ENCODE peak calls at places on chromosomes 7 and 10, in five cellular contexts. O, M, K, F and Q are unnamed samples. For H3K4me1, the result is how much of the 10 kb centered on the place peaks cover.

GRCh38 chr10:49183596-49184542 is 4.3 kb downstream of the TMEM273 start:
- DNase-seq in O (no peak), K (peak), M (no peak), F (no peak), Q (no peak)

GRCh38 chr10:44974628-44975431 is 3.8 kb downstream of the DEPP1 start:
- DNase-seq in M (peak), K (peak), F (no peak), O (peak), Q (peak)

GRCh38 chr7:113371376-113372043 is 253.2 kb upstream of the SMIM30 start:
- DNase-seq in F (no peak), O (no peak), K (no peak), M (peak), Q (no peak)

GRCh38 chr7:65983965-65984654 is 2.1 kb upstream of the GUSB start:
- DNase-seq in O (peak), F (no peak), M (peak), K (no peak), Q (no peak)

GRCh38 chr7:133051066-133051465 is 30.8 kb downstream of the CHCHD3 start:
- DNase-seq in F (no peak), M (peak), O (no peak), K (no peak), Q (peak)

GRCh38 chr10:104318096-104318725 is 20.1 kb downstream of the ITPRIP start:
- DNase-seq in K (no peak), M (no peak), F (no peak), O (no peak), Q (no peak)

GRCh38 chr7:81066797-81067196 is 147.9 kb upstream of the SEMA3C start:
- DNase-seq in F (no peak), K (no peak), M (no peak), O (no peak), Q (no peak)

GRCh38 chr7:36961097-36961496 is 236.8 kb upstream of the AOAH start:
- DNase-seq in O (no peak), F (no peak), K (no peak), M (no peak), Q (no peak)

GRCh38 chr7:41401833-41402232 is 301.1 kb downstream of the INHBA start:
- DNase-seq in F (no peak), K (no peak), O (no peak), M (no peak), Q (no peak)

GRCh38 chr7:102451371-102452054 is 13.2 kb downstream of the ALKBH4 start:
- DNase-seq in O (peak), M (peak), K (no peak), F (no peak), Q (peak)

GRCh38 chr7:73809454-73810090 is 21.2 kb upstream of the CLDN4 start:
- DNase-seq in M (peak), O (no peak), K (no peak), F (no peak), Q (peak)

GRCh38 chr7:110804501-110804900 is 286.4 kb upstream of the LRRN3 start:
- DNase-seq in M (no peak), O (no peak), K (no peak), F (no peak), Q (no peak)

GRCh38 chr10:48821692-48822091 is 117.9 kb downstream of the LRRC18 start:
- DNase-seq in M (no peak), K (no peak), O (peak), F (no peak), Q (peak)

GRCh38 chr10:132229834-132230556 is 43.2 kb downstream of the DPYSL4 start:
- DNase-seq in O (no peak), F (no peak), K (no peak), M (no peak), Q (no peak)

GRCh38 chr7:105837765-105838241 is 38.6 kb downstream of the ATXN7L1 start:
- DNase-seq in O (no peak), F (no peak), K (no peak), M (no peak), Q (no peak)

GRCh38 chr10:130772056-130772455 is 539.5 kb downstream of the TCERG1L start:
- DNase-seq in M (no peak), K (no peak), O (no peak), F (no peak), Q (no peak)

GRCh38 chr10:75399461-75400162 is 2.0 kb downstream of the ZNF503 start:
- DNase-seq in K (no peak), O (peak), F (no peak), M (peak), Q (peak)

GRCh38 chr10:114680557-114681117 is 22.6 kb upstream of the ABLIM1 start:
- DNase-seq in K (no peak), M (no peak), O (no peak), F (no peak), Q (no peak)

GRCh38 chr10:27746364-27747095 is 911 bp upstream of the MKX start:
- DNase-seq in F (no peak), M (no peak), K (no peak), O (peak), Q (peak)

GRCh38 chr7:115340828-115341227 is 418.9 kb downstream of the MDFIC start:
- DNase-seq in K (peak), F (no peak), M (no peak), O (peak), Q (peak)

GRCh38 chr10:77120012-77120411 is 517.6 kb downstream of the KCNMA1 start:
- DNase-seq in O (no peak), K (no peak), F (no peak), M (no peak), Q (no peak)

GRCh38 chr10:76779163-76779820 is 858.3 kb downstream of the KCNMA1 start:
- DNase-seq in K (no peak), F (no peak), O (no peak), M (peak), Q (peak)

GRCh38 chr7:105388373-105389089 is at the start of gene SRPK2:
- DNase-seq in F (no peak), O (peak), M (peak), K (peak), Q (peak)

GRCh38 chr10:27504007-27504890 is at the start of gene RAB18:
- DNase-seq in O (peak), K (peak), F (peak), M (peak), Q (peak)

GRCh38 chr10:112335104-112335840 is 38.6 kb upstream of the ACSL5 start:
- DNase-seq in F (no peak), M (no peak), K (no peak), O (no peak), Q (peak)

GRCh38 chr7:43148161-43148731 is 35.8 kb downstream of the HECW1 start:
- DNase-seq in F (no peak), M (no peak), O (peak), K (no peak), Q (peak)

GRCh38 chr7:20260219-20260618 is 43.0 kb upstream of the MACC1 start:
- DNase-seq in K (no peak), M (no peak), O (no peak), F (no peak), Q (peak)

GRCh38 chr10:44651834-44652233 is 259.3 kb upstream of the TMEM72 start:
- DNase-seq in M (no peak), O (no peak), K (no peak), F (no peak), Q (peak)

GRCh38 chr10:127907411-127908105 is 655 bp downstream of the PTPRE start:
- DNase-seq in F (no peak), M (peak), K (no peak), O (peak), Q (peak)

GRCh38 chr7:68280931-68281330 is 1284.3 kb downstream of the TYW1 start:
- DNase-seq in M (no peak), F (no peak), K (no peak), O (no peak), Q (no peak)

GRCh38 chr7:191105-192034 is 1.0 kb upstream of the FAM20C start:
- DNase-seq in K (no peak), M (peak), O (peak), F (no peak), Q (peak)

GRCh38 chr10:86188326-86188725 is 178.3 kb downstream of the GRID1 start:
- DNase-seq in K (no peak), O (no peak), M (no peak), F (no peak), Q (no peak)

DNA sequence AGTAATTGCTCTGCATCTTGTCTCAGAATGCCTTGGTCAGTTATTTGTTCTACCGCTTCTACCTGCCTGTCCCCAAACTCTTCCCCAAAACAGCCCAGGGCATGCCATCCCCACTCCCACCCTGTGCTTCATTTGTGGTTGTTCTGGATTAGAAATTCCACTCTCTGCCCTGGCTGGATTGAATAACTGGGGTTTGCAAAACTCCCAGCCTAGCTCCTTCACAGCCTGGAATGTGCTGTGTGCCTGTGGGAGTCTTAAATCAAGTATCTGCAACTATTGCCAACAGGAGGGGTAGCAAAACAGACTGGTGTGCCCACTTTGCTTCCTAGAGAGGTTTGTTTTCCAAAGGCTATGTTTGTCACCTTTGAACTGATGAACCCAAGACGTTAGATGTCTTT is 24.2 kb downstream of the TSPAN15 start:
- DNase-seq in K (no peak), M (no peak), F (no peak), O (no peak), Q (no peak)
- H3K4me1 ChIP-seq in K (under half), M (under half), F (under half), O (under half), Q (under half)

DNA sequence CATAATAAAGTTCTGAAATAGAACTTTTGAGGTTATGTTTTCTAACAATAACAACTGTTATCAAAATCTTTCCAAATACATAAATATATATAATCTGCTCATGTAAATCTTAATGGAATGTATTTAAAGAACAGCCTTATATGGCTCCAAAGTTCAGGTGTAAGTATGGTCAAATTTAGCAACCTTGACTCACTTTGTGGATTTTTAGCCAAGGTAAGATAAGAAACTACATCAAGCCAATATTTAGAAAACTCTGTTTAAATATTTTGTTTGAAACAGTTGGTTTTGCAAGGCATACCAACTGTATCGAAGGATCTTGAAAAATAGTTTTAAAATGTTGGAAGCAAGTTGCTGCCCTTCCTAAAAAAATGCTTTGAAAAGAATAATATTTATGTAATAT is 228.9 kb upstream of the SEMA3D start:
- DNase-seq in O (no peak), M (no peak), K (no peak), F (no peak), Q (no peak)
- H3K4me1 ChIP-seq in O (under half), M (under half), K (under half), F (under half), Q (under half)

GRCh38 chr10:119286983-119287612 is 79.7 kb downstream of the GRK5 start:
- DNase-seq in F (no peak), M (no peak), O (no peak), K (no peak), Q (no peak)

GRCh38 chr10:119288574-119289001 is 81.2 kb downstream of the GRK5 start:
- DNase-seq in O (no peak), F (no peak), M (no peak), K (no peak), Q (no peak)

GRCh38 chr10:119286516-119286915 is 79.1 kb downstream of the GRK5 start:
- DNase-seq in M (no peak), O (no peak), K (no peak), F (no peak), Q (no peak)

GRCh38 chr10:119289227-119289925 is 82.0 kb downstream of the GRK5 start:
- DNase-seq in K (no peak), M (no peak), F (no peak), O (no peak), Q (no peak)

DNA sequence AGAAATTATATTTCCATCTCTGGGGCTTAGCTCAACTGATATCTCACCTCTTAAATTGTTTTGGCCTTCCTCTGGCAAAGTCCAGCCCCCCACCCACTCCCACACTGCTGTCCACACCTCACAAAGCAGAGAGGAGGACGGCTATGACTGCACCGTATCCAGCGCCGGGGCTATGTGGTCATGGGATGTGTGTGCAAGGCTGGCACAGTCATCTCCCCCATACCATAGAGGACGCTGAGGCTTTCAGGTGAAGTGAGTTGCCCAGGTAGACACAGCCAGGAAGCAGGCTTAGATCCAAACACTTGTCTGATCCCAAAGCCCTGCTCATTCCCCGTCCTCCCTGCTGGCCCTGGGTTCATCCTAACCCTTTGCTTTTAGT is 80.2 kb downstream of the GRK5 start:
- DNase-seq in O (no peak), K (no peak), F (no peak), M (no peak), Q (no peak)
- H3K4me1 ChIP-seq in O (under half), K (under half), F (under half), M (under half), Q (under half)

GRCh38 chr10:43225787-43226153 is 41.1 kb downstream of the RASGEF1A start:
- DNase-seq in O (no peak), M (no peak), F (peak), K (no peak), Q (no peak)
- H3K4me1 ChIP-seq in O (under half), M (under half), F (under half), K (under half), Q (under half)

GRCh38 chr10:91536790-91537189 is 96.1 kb downstream of the PPP1R3C start:
- DNase-seq in F (no peak), K (no peak), M (no peak), O (no peak), Q (no peak)

GRCh38 chr10:91537614-91538383 is 95.1 kb downstream of the PPP1R3C start:
- DNase-seq in O (no peak), K (no peak), F (no peak), M (no peak), Q (no peak)

GRCh38 chr10:91539930-91540329 is 92.9 kb downstream of the PPP1R3C start:
- DNase-seq in F (no peak), O (no peak), M (no peak), K (no peak), Q (no peak)

GRCh38 chr10:91540714-91541113 is 92.2 kb downstream of the PPP1R3C start:
- DNase-seq in O (peak), K (no peak), M (no peak), F (no peak), Q (peak)

GRCh38 chr10:91536101-91536500 is 96.8 kb downstream of the PPP1R3C start:
- DNase-seq in F (no peak), O (no peak), M (no peak), K (no peak), Q (peak)
- H3K4me1 ChIP-seq in F (under half), O (under half), M (under half), K (under half), Q (under half)

DNA sequence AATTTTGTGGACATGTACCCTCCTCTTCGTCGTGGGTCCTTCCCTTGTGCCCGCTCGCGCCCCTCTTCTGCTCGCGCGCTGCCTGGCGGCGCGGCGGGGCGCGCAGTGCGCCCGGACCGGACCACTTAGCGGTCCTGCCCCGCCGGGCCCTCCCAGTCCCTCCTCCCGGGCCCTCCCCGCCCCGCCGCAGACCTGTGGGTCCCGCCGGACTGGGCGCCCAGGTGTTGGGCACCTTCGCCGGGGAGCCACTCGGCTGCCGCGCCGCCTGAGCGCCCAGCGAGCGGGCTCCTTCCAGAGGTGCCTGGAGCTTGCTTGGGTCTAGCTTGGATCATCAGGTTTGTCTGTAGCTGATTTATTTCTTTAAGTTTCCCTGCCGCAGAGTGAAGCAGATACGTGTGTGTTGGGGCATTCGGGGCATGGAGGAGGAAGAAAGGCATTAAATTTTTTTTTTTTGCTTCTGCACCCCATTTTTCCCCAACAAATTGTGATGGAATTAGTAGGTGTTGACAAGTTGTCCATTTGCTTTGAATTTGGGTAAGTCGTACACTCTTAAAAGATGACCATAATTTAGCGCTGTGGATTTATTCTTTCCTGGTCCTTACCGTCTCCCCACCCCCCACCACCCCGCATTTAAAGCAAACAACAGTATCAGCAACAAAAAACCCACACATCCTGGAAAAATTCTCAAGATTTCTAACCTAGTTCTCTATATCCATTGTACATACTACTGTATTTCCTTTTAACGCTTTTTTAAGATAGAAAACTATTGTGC is 903 bp downstream of the C1GALT1 start:
- DNase-seq in O (peak), F (peak), K (no peak), M (peak), Q (peak)
- H3K4me1 ChIP-seq in O (under half), F (under half), K (under half), M (under half), Q (under half)

GRCh38 chr7:70738080-70738479 is 393.9 kb upstream of the GALNT17 start:
- DNase-seq in O (peak), K (no peak), M (peak), F (no peak), Q (peak)
- H3K4me1 ChIP-seq in O (under half), K (under half), M (under half), F (under half), Q (under half)

GRCh38 chr7:139397192-139397591 is 37.5 kb downstream of the LUC7L2 start:
- DNase-seq in O (no peak), F (no peak), M (no peak), K (no peak), Q (no peak)
- H3K4me1 ChIP-seq in O (under half), F (under half), M (under half), K (under half), Q (under half)